ENCODE peak calls at places on chromosomes 2 and 18, in five cellular contexts. K is ovary, Q is body of pancreas, L is breast epithelium, X is upper lobe of left lung. I is an unnamed sample. For H3K4me1, the result is how much of the 10 kb centered on the place peaks cover.

GRCh38 chr2:240752209-240752608 is 60.5 kb downstream of the AQP12A start:
- DNase-seq in L (no peak), K (no peak), X (no peak), Q (no peak), I (no peak)

GRCh38 chr18:62452280-62452824 is 70.5 kb upstream of the ZCCHC2 start:
- DNase-seq in K (no peak), Q (no peak), L (no peak), X (peak), I (no peak)

GRCh38 chr2:197556456-197556855 is 40.6 kb downstream of the MOB4 start:
- DNase-seq in Q (no peak), L (no peak), K (no peak), X (no peak), I (no peak)

GRCh38 chr2:202035089-202035940 is 1.7 kb downstream of the FZD7 start:
- DNase-seq in K (peak), X (peak), Q (peak), L (peak), I (peak)

GRCh38 chr18:75265255-75265654 is 54.7 kb downstream of the TSHZ1 start:
- DNase-seq in X (no peak), L (no peak), K (no peak), Q (no peak), I (no peak)

GRCh38 chr2:200899482-200899881 is 10.3 kb downstream of the NIF3L1 start:
- DNase-seq in Q (no peak), X (no peak), K (no peak), L (no peak), I (no peak)

GRCh38 chr2:23385748-23386421 is 906 bp downstream of the KLHL29 start:
- DNase-seq in K (peak), L (no peak), Q (no peak), X (no peak), I (no peak)

GRCh38 chr2:240519396-240520142 is 38.2 kb downstream of the ANKMY1 start:
- DNase-seq in L (peak), K (no peak), X (peak), Q (no peak), I (no peak)

GRCh38 chr2:234447963-234448362 is 48.9 kb downstream of the ARL4C start:
- DNase-seq in L (no peak), X (no peak), K (no peak), Q (no peak), I (no peak)

GRCh38 chr2:234448506-234449169 is 48.2 kb downstream of the ARL4C start:
- DNase-seq in Q (no peak), K (no peak), L (no peak), X (no peak), I (no peak)

GRCh38 chr2:234444888-234445287 is 52.0 kb downstream of the ARL4C start:
- DNase-seq in L (no peak), X (no peak), K (no peak), Q (no peak), I (no peak)

GRCh38 chr2:234447189-234447588 is 49.7 kb downstream of the ARL4C start:
- DNase-seq in L (no peak), Q (no peak), X (no peak), K (no peak), I (peak)

DNA sequence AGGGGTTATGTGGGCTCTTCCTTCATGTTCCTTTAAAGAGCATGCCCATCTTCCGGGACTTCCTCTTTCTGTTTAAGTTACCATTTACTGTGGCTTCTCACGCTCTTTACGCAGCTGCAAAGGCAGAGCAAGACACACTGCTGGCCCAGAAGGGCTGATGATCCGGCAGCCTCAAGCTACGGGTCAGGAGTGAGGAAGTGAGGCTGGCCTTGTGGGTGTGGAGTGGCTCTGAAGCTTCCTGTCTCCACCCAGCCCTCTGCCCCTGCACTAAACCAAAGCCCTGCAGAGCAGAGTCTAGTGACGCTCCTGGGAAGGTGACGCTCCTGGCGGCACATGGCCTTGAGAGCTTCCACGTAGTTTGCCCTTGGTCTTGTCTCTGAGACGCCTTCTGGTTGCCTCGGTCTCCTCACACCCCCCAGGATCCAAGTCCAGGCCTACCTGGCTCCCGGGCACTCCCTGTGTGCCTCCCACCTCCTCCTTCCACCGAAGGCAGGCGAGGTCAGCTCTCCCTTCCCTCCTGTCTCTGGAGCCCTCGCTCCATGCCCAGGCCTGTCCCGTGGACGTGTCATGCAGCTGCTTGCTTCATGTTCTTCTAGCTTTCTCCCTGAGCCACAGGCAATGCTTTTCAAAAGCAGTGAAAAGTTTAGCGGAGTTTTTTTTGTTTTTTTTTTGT is 50.3 kb downstream of the ARL4C start:
- DNase-seq in L (no peak), Q (no peak), X (peak), K (no peak), I (peak)
- TF ChIP-seq POLR2A in L (no peak), Q (no peak), X (peak), K (no peak), I (peak)

GRCh38 chr18:76486029-76486428 is 9.0 kb downstream of the ZNF516 start:
- DNase-seq in Q (no peak), K (no peak), X (no peak), L (no peak), I (no peak)
- H3K4me1 ChIP-seq in Q (under half), K (under half), X (under half), L (under half), I (under half)

GRCh38 chr2:8622199-8622911 is 59.5 kb upstream of the ID2 start:
- DNase-seq in L (peak), Q (no peak), X (no peak), K (no peak), I (no peak)
- TF ChIP-seq POLR2A in L (no peak), Q (no peak), X (no peak), K (no peak), I (no peak)

DNA sequence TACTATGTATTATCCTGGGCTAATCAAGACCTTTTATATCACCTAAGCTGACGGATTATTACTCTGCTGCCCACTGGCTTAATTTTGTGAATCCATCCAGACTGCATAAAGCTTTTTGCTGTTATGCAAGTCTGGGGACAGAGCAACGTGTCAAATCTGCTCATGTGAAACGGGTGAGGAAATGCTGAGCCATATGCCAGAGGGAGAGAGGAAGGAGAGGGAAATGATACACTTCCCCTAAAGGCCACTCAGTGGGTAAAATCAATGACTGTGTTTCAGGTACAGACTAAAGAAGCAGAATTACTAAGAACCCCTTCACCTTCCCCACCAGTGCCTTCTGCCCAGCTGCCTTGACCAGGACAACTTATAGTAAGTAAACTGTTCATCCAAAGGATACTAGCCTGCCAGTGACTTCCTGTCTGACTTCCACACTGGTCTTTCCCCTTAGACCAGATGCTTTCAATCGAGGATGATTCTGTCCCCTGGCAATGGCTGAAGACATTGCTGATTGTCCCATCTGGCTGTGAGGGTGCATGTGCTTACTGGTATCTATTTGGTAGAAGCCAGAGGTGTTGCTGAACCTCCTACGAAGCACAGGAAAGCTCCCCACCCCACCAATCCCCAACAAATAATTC is 43.0 kb downstream of the STAT1 start:
- DNase-seq in X (no peak), K (no peak), Q (no peak), L (no peak), I (no peak)
- H3K4me1 ChIP-seq in X (under half), K (under half), Q (under half), L (under half), I (under half)

I was measured in prostate gland.